ENCODE peak calls at places on chromosomes 7 and 10, in six cellular contexts. One of them, this sample, is unnamed.

GRCh38 chr10:119408969-119409371 is 133.5 kb downstream of the RGS10 start:
- DNase-seq in esophagus squamous epithelium: no peak
- DNase-seq in A549: no peak
- DNase-seq in IMR-90: peak
- DNase-seq in NB4: no peak
- DNase-seq in lower leg skin: no peak
- DNase-seq in this sample: no peak

GRCh38 chr10:130212736-130213135 is 76.5 kb downstream of the GLRX3 start:
- DNase-seq in IMR-90: no peak
- DNase-seq in NB4: no peak
- DNase-seq in lower leg skin: no peak
- DNase-seq in esophagus squamous epithelium: no peak
- DNase-seq in A549: no peak
- DNase-seq in this sample: no peak

GRCh38 chr7:44572771-44573170 is 937 bp downstream of the DDX56 start:
- DNase-seq in lower leg skin: no peak
- DNase-seq in IMR-90: no peak
- DNase-seq in A549: no peak
- DNase-seq in NB4: no peak
- DNase-seq in esophagus squamous epithelium: no peak
- DNase-seq in this sample: no peak

GRCh38 chr7:31096198-31096881 is 44.2 kb downstream of the ADCYAP1R1 start:
- DNase-seq in IMR-90: no peak
- DNase-seq in esophagus squamous epithelium: no peak
- DNase-seq in lower leg skin: no peak
- DNase-seq in A549: no peak
- DNase-seq in NB4: no peak
- DNase-seq in this sample: peak

GRCh38 chr7:6516387-6516983 is 34.8 kb downstream of the GRID2IP start:
- DNase-seq in NB4: peak
- DNase-seq in IMR-90: peak
- DNase-seq in lower leg skin: peak
- DNase-seq in A549: peak
- DNase-seq in esophagus squamous epithelium: no peak
- DNase-seq in this sample: peak

GRCh38 chr10:79376751-79377556 is 29.7 kb downstream of the PPIF start:
- DNase-seq in IMR-90: no peak
- DNase-seq in lower leg skin: no peak
- DNase-seq in A549: no peak
- DNase-seq in esophagus squamous epithelium: no peak
- DNase-seq in NB4: peak
- DNase-seq in this sample: no peak

GRCh38 chr7:137755846-137756685 is 90.7 kb downstream of the DGKI start:
- DNase-seq in lower leg skin: no peak
- DNase-seq in NB4: peak
- DNase-seq in esophagus squamous epithelium: no peak
- DNase-seq in IMR-90: peak
- DNase-seq in A549: no peak
- DNase-seq in this sample: no peak

GRCh38 chr10:5611899-5612680 is 54.3 kb downstream of the ASB13 start:
- DNase-seq in NB4: no peak
- DNase-seq in A549: no peak
- DNase-seq in IMR-90: no peak
- DNase-seq in esophagus squamous epithelium: no peak
- DNase-seq in lower leg skin: no peak
- DNase-seq in this sample: no peak

GRCh38 chr7:12550956-12551355 is 19.6 kb upstream of the SCIN start:
- DNase-seq in NB4: no peak
- DNase-seq in A549: no peak
- DNase-seq in IMR-90: peak
- DNase-seq in lower leg skin: no peak
- DNase-seq in esophagus squamous epithelium: no peak
- DNase-seq in this sample: no peak

GRCh38 chr10:108598831-108599230 is 1324.5 kb downstream of the XPNPEP1 start:
- DNase-seq in esophagus squamous epithelium: no peak
- DNase-seq in lower leg skin: no peak
- DNase-seq in A549: peak
- DNase-seq in NB4: no peak
- DNase-seq in IMR-90: no peak
- DNase-seq in this sample: no peak

GRCh38 chr7:126511046-126511445 is 741.7 kb downstream of the GRM8 start:
- DNase-seq in esophagus squamous epithelium: no peak
- DNase-seq in IMR-90: no peak
- DNase-seq in NB4: no peak
- DNase-seq in A549: no peak
- DNase-seq in lower leg skin: no peak
- DNase-seq in this sample: no peak

GRCh38 chr10:24136070-24136469 is 72.9 kb upstream of the KIAA1217 start:
- DNase-seq in IMR-90: no peak
- DNase-seq in lower leg skin: no peak
- DNase-seq in A549: no peak
- DNase-seq in esophagus squamous epithelium: no peak
- DNase-seq in NB4: no peak
- DNase-seq in this sample: no peak

GRCh38 chr10:132910186-132910880 is 32.0 kb downstream of the CFAP46 start:
- DNase-seq in lower leg skin: no peak
- DNase-seq in esophagus squamous epithelium: no peak
- DNase-seq in IMR-90: no peak
- DNase-seq in A549: no peak
- DNase-seq in NB4: no peak
- DNase-seq in this sample: no peak

GRCh38 chr7:158975526-158976467 is 119.4 kb downstream of the DYNC2I1 start:
- DNase-seq in NB4: no peak
- DNase-seq in IMR-90: no peak
- DNase-seq in lower leg skin: no peak
- DNase-seq in esophagus squamous epithelium: no peak
- DNase-seq in A549: no peak
- DNase-seq in this sample: no peak

GRCh38 chr7:158979635-158980351 is 123.4 kb downstream of the DYNC2I1 start:
- DNase-seq in lower leg skin: no peak
- DNase-seq in esophagus squamous epithelium: no peak
- DNase-seq in A549: no peak
- DNase-seq in NB4: no peak
- DNase-seq in IMR-90: no peak
- DNase-seq in this sample: no peak

GRCh38 chr7:158976468-158976848 is 120.1 kb downstream of the DYNC2I1 start:
- DNase-seq in IMR-90: no peak
- DNase-seq in A549: no peak
- DNase-seq in esophagus squamous epithelium: no peak
- DNase-seq in NB4: no peak
- DNase-seq in lower leg skin: no peak
- DNase-seq in this sample: no peak

GRCh38 chr7:158979023-158979529 is 122.7 kb downstream of the DYNC2I1 start:
- DNase-seq in esophagus squamous epithelium: no peak
- DNase-seq in IMR-90: no peak
- DNase-seq in NB4: no peak
- DNase-seq in A549: no peak
- DNase-seq in lower leg skin: no peak
- DNase-seq in this sample: no peak

DNA sequence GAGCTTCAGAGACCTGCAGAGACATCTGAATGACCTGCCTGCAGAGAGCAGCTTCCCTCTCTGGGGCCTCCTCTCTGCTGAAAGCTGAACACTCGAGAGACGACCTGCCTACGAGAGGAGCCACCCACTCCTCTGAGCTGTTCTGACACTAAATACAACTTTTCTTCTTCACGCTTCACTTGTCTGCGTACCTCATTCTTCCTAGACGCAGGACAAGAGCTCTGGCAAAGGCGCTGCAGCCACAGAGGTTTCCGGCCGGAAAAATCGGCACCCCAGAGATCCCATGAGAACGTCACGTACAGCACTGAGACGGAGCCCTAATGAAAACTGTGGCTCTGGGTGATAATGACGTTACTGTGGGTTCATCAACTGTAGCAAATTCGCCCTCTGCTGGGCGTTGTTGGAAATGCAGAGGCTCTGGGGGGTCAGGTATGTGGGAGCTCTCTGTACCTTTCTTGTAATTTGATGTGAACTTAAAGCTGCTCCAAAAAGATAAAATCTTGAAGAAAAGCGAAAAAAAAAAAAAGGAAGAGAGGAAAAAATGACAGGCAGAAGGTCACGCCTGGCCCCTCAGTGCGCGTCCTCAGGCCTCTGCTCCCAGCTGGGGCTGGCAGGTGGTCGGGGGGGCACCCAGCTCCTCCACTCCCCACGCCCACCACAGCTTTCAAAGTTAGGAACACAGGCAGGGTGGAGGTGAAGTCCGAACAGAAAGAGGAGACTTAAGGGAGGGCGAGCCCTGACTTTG is 120.7 kb downstream of the DYNC2I1 start:
- DNase-seq in IMR-90: peak
- DNase-seq in lower leg skin: peak
- DNase-seq in esophagus squamous epithelium: peak
- DNase-seq in NB4: peak
- DNase-seq in A549: peak
- DNase-seq in this sample: peak
- TF ChIP-seq POLR2A in IMR-90: no peak
- TF ChIP-seq POLR2A in lower leg skin: no peak
- TF ChIP-seq POLR2A in esophagus squamous epithelium: no peak
- TF ChIP-seq POLR2A in NB4: no peak
- TF ChIP-seq POLR2A in A549: no peak
- TF ChIP-seq POLR2A in this sample: no peak

DNA sequence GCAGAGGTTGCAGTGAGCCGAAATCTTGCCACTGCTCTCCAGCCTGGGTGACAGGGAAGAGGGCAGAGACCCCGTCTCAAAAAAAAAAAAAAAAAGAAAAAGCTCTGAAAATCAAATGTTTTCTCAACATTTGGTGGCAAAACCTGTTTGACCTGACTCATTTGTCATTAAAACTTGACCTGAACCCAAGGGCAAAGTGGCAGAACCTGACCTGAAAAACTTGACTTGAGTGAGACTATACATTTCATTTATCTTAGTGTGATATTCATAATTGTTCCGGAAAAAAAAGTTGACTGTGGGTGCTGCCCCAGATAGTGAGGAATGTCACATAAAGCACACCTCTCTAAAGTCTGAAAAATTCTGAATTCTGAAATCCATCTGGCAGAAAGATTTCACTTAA is 2.4 kb upstream of the TAX1BP1 start:
- DNase-seq in NB4: no peak
- DNase-seq in IMR-90: no peak
- DNase-seq in esophagus squamous epithelium: no peak
- DNase-seq in A549: no peak
- DNase-seq in lower leg skin: no peak
- DNase-seq in this sample: no peak
- H3K4me3 ChIP-seq in NB4: no peak
- H3K4me3 ChIP-seq in IMR-90: no peak
- H3K4me3 ChIP-seq in esophagus squamous epithelium: no peak
- H3K4me3 ChIP-seq in A549: no peak
- H3K4me3 ChIP-seq in lower leg skin: no peak
- H3K4me3 ChIP-seq in this sample: no peak

GRCh38 chr7:99493823-99494222 is 6.3 kb downstream of the ZNF394 start:
- DNase-seq in IMR-90: no peak
- DNase-seq in A549: peak
- DNase-seq in NB4: no peak
- DNase-seq in esophagus squamous epithelium: no peak
- DNase-seq in lower leg skin: no peak
- DNase-seq in this sample: no peak

GRCh38 chr7:99485094-99485493 is 12.4 kb downstream of the ZNF789 start:
- DNase-seq in lower leg skin: no peak
- DNase-seq in A549: no peak
- DNase-seq in NB4: no peak
- DNase-seq in esophagus squamous epithelium: no peak
- DNase-seq in IMR-90: no peak
- DNase-seq in this sample: no peak

GRCh38 chr7:99490878-99491277 is 9.2 kb downstream of the ZNF394 start:
- DNase-seq in IMR-90: no peak
- DNase-seq in NB4: no peak
- DNase-seq in A549: no peak
- DNase-seq in lower leg skin: no peak
- DNase-seq in esophagus squamous epithelium: no peak
- DNase-seq in this sample: no peak

GRCh38 chr7:99489235-99489634 is 10.8 kb downstream of the ZNF394 start:
- DNase-seq in IMR-90: no peak
- DNase-seq in NB4: peak
- DNase-seq in A549: no peak
- DNase-seq in lower leg skin: no peak
- DNase-seq in esophagus squamous epithelium: no peak
- DNase-seq in this sample: no peak
- TF ChIP-seq POLR2A in IMR-90: no peak
- TF ChIP-seq POLR2A in NB4: no peak
- TF ChIP-seq POLR2A in A549: no peak
- TF ChIP-seq POLR2A in lower leg skin: no peak
- TF ChIP-seq POLR2A in esophagus squamous epithelium: no peak
- TF ChIP-seq POLR2A in this sample: no peak

GRCh38 chr7:21543528-21544302 is 876 bp downstream of the DNAH11 start:
- DNase-seq in NB4: no peak
- DNase-seq in A549: no peak
- DNase-seq in lower leg skin: no peak
- DNase-seq in IMR-90: no peak
- DNase-seq in esophagus squamous epithelium: no peak
- DNase-seq in this sample: no peak
- H3K4me3 ChIP-seq in NB4: no peak
- H3K4me3 ChIP-seq in A549: peak
- H3K4me3 ChIP-seq in lower leg skin: peak
- H3K4me3 ChIP-seq in IMR-90: no peak
- H3K4me3 ChIP-seq in esophagus squamous epithelium: peak
- H3K4me3 ChIP-seq in this sample: peak

GRCh38 chr7:11244149-11244548 is 270.5 kb downstream of the PHF14 start:
- DNase-seq in A549: no peak
- DNase-seq in esophagus squamous epithelium: no peak
- DNase-seq in IMR-90: no peak
- DNase-seq in NB4: no peak
- DNase-seq in lower leg skin: no peak
- DNase-seq in this sample: no peak
- TF ChIP-seq POLR2A in A549: no peak
- TF ChIP-seq POLR2A in esophagus squamous epithelium: no peak
- TF ChIP-seq POLR2A in IMR-90: no peak
- TF ChIP-seq POLR2A in NB4: no peak
- TF ChIP-seq POLR2A in lower leg skin: no peak
- TF ChIP-seq POLR2A in this sample: no peak